ENCODE peak calls at places on chromosomes 1 and 21, in nine cellular contexts. W is Ammon's horn; B is NCI-H1417 treated with DMSO at 0.1 percent for 48 hours; P is A549; I is naive thymus-derived CD8-positive, alpha-beta T cell; J is psoas muscle; A is NCI-H774; G is LoVo; U is HFFc6. K is an unnamed sample.

GRCh38 chr1:89757532-89757931 is 63.3 kb upstream of the LRRC8D start:
- DNase-seq in J (peak; percentile 39), I (no peak), U (no peak), W (peak; percentile 60), G (no peak), B (no peak), P (no peak), A (no peak), K (no peak)

GRCh38 chr1:74422379-74423155 is 89.8 kb downstream of the LRRC53 start:
- DNase-seq in G (no peak), P (no peak), U (no peak), J (no peak), A (no peak), I (no peak), B (no peak), W (no peak), K (no peak)

GRCh38 chr1:46774297-46774696 is 24.5 kb upstream of the CYP4B1 start:
- DNase-seq in P (no peak), G (no peak), W (no peak), U (no peak), A (no peak), J (no peak), B (no peak), I (no peak), K (no peak)

GRCh38 chr21:39388038-39388810 is 39.3 kb upstream of the HMGN1 start:
- DNase-seq in W (peak; percentile 91), B (no peak), A (peak; percentile 74), U (peak; percentile 80), I (peak; percentile 91), P (peak; percentile 72), G (peak; percentile 91), J (peak; percentile 93), K (peak; percentile 9)

GRCh38 chr1:150548632-150549495 is at the start of gene ADAMTSL4:
- DNase-seq in U (peak; percentile 67), I (no peak), B (no peak), W (no peak), J (peak; percentile 75), G (peak; percentile 70), A (peak; percentile 45), P (peak; percentile 80), K (no peak)

GRCh38 chr1:160744287-160744857 is 5.3 kb downstream of the SLAMF7 start:
- DNase-seq in J (no peak), U (no peak), A (no peak), P (no peak), B (no peak), W (no peak), G (no peak), I (no peak), K (no peak)

GRCh38 chr1:157377216-157377821 is 175.0 kb downstream of the FCRL5 start:
- DNase-seq in J (no peak), W (no peak), A (peak; percentile 47), P (no peak), U (peak; percentile 25), G (peak; percentile 15), I (no peak), B (no peak), K (no peak)

GRCh38 chr21:43712268-43712942 is 6.5 kb upstream of the PDXK start:
- DNase-seq in P (peak; percentile 77), G (peak; percentile 95), B (no peak), J (no peak), I (no peak), W (no peak), U (peak; percentile 80), A (no peak), K (no peak)

GRCh38 chr21:43331962-43332458 is 94.9 kb downstream of the SIK1 start:
- DNase-seq in G (no peak), U (peak; percentile 87), B (no peak), A (peak; percentile 8), I (no peak), W (peak; percentile 90), J (peak; percentile 18), P (peak; percentile 78), K (no peak)

GRCh38 chr1:234531181-234532132 is 52.5 kb upstream of the TARBP1 start:
- DNase-seq in B (no peak), W (peak; percentile 63), G (no peak), J (peak; percentile 68), A (no peak), P (no peak), I (no peak), U (peak; percentile 20), K (no peak)

GRCh38 chr21:45178072-45178608 is 103.8 kb downstream of the ADARB1 start:
- DNase-seq in I (no peak), A (no peak), B (no peak), W (no peak), G (no peak), U (no peak), P (no peak), J (no peak), K (no peak)

GRCh38 chr21:45852886-45853400 is 128.6 kb upstream of the COL6A1 start:
- DNase-seq in J (no peak), I (no peak), B (no peak), A (no peak), P (no peak), U (no peak), W (no peak), G (no peak), K (no peak)

GRCh38 chr21:32378956-32379355 is 13.9 kb downstream of the URB1 start:
- DNase-seq in A (no peak), W (no peak), I (no peak), P (no peak), J (peak; percentile 26), U (no peak), B (no peak), G (no peak), K (no peak)